ENCODE peak calls at places on chromosomes 4 and X, in seven cellular contexts. One of them, this sample, is unnamed. For H3K4me1, the result is how much of the 10 kb centered on the place peaks cover.

GRCh38 chr4:127357765-127358164 is 275.0 kb upstream of the INTU start:
- DNase-seq in H9: no peak
- DNase-seq in suprapubic skin: no peak
- DNase-seq in sigmoid colon: no peak
- DNase-seq in CD8-positive, alpha-beta T cell: no peak
- DNase-seq in uterus: no peak
- DNase-seq in neural progenitor cell: no peak
- DNase-seq in this sample: no peak

GRCh38 chr4:108483077-108483476 is 137.3 kb upstream of the RPL34 start:
- DNase-seq in H9: no peak
- DNase-seq in suprapubic skin: no peak
- DNase-seq in sigmoid colon: no peak
- DNase-seq in CD8-positive, alpha-beta T cell: no peak
- DNase-seq in uterus: no peak
- DNase-seq in neural progenitor cell: no peak
- DNase-seq in this sample: no peak

GRCh38 chr4:30727409-30727808 is 7.2 kb downstream of the PCDH7 start:
- DNase-seq in H9: no peak
- DNase-seq in suprapubic skin: no peak
- DNase-seq in sigmoid colon: no peak
- DNase-seq in CD8-positive, alpha-beta T cell: no peak
- DNase-seq in uterus: no peak
- DNase-seq in neural progenitor cell: no peak
- DNase-seq in this sample: no peak

GRCh38 chrX:134801267-134801666 is 143.0 kb upstream of the PLAC1 start:
- DNase-seq in H9: no peak
- DNase-seq in suprapubic skin: no peak
- DNase-seq in sigmoid colon: no peak
- DNase-seq in CD8-positive, alpha-beta T cell: no peak
- DNase-seq in uterus: no peak
- DNase-seq in neural progenitor cell: no peak
- DNase-seq in this sample: no peak

GRCh38 chr4:106266201-106266600 is 49.8 kb downstream of the TBCK start:
- DNase-seq in H9: no peak
- DNase-seq in suprapubic skin: no peak
- DNase-seq in sigmoid colon: no peak
- DNase-seq in CD8-positive, alpha-beta T cell: no peak
- DNase-seq in uterus: no peak
- DNase-seq in neural progenitor cell: no peak
- DNase-seq in this sample: no peak

GRCh38 chr4:183345261-183345660 is 23.0 kb upstream of the CLDN24 start:
- DNase-seq in H9: no peak
- DNase-seq in suprapubic skin: no peak
- DNase-seq in sigmoid colon: no peak
- DNase-seq in CD8-positive, alpha-beta T cell: no peak
- DNase-seq in uterus: no peak
- DNase-seq in neural progenitor cell: peak
- DNase-seq in this sample: no peak

GRCh38 chr4:36917413-36917812 is 327.1 kb upstream of the NWD2 start:
- DNase-seq in H9: no peak
- DNase-seq in suprapubic skin: no peak
- DNase-seq in sigmoid colon: no peak
- DNase-seq in CD8-positive, alpha-beta T cell: no peak
- DNase-seq in uterus: no peak
- DNase-seq in neural progenitor cell: no peak
- DNase-seq in this sample: no peak

GRCh38 chr4:16827045-16827444 is 71.4 kb downstream of the LDB2 start:
- DNase-seq in H9: no peak
- DNase-seq in suprapubic skin: no peak
- DNase-seq in sigmoid colon: no peak
- DNase-seq in CD8-positive, alpha-beta T cell: no peak
- DNase-seq in uterus: no peak
- DNase-seq in neural progenitor cell: no peak
- DNase-seq in this sample: no peak

GRCh38 chr4:48205092-48205491 is 64.5 kb downstream of the TEC start:
- DNase-seq in H9: no peak
- DNase-seq in suprapubic skin: no peak
- DNase-seq in sigmoid colon: no peak
- DNase-seq in CD8-positive, alpha-beta T cell: no peak
- DNase-seq in uterus: no peak
- DNase-seq in neural progenitor cell: no peak
- DNase-seq in this sample: no peak

DNA sequence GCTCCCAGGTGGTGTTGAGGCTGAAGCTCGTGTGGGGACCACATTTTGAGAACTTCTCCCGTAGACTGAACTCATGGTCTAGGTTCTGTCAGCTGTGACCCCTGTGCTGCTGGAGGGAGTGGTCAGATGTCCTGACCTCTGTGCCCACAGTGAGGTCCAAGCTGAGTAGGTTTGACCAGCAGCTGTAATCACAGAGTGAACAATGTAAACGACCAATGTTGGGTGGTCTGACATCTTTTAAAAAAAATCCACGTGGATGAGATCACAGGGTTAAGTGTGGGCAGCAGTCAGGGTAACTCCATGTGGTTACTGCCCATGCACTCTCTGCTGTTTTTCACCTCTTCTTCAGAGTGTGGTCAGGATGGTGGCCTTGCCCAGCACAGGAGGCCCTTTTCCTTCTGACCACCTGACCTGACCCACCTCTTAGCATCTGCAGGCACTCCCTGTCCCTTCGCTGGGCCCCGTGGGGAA is 119.9 kb downstream of the PTTG2 start:
- DNase-seq in H9: no peak
- DNase-seq in suprapubic skin: no peak
- DNase-seq in sigmoid colon: no peak
- DNase-seq in CD8-positive, alpha-beta T cell: no peak
- DNase-seq in uterus: no peak
- DNase-seq in neural progenitor cell: no peak
- DNase-seq in this sample: no peak
- H3K4me1 ChIP-seq in H9: under half
- H3K4me1 ChIP-seq in suprapubic skin: under half
- H3K4me1 ChIP-seq in sigmoid colon: half or more
- H3K4me1 ChIP-seq in CD8-positive, alpha-beta T cell: under half
- H3K4me1 ChIP-seq in uterus: under half
- H3K4me1 ChIP-seq in neural progenitor cell: under half
- H3K4me1 ChIP-seq in this sample: half or more

DNA sequence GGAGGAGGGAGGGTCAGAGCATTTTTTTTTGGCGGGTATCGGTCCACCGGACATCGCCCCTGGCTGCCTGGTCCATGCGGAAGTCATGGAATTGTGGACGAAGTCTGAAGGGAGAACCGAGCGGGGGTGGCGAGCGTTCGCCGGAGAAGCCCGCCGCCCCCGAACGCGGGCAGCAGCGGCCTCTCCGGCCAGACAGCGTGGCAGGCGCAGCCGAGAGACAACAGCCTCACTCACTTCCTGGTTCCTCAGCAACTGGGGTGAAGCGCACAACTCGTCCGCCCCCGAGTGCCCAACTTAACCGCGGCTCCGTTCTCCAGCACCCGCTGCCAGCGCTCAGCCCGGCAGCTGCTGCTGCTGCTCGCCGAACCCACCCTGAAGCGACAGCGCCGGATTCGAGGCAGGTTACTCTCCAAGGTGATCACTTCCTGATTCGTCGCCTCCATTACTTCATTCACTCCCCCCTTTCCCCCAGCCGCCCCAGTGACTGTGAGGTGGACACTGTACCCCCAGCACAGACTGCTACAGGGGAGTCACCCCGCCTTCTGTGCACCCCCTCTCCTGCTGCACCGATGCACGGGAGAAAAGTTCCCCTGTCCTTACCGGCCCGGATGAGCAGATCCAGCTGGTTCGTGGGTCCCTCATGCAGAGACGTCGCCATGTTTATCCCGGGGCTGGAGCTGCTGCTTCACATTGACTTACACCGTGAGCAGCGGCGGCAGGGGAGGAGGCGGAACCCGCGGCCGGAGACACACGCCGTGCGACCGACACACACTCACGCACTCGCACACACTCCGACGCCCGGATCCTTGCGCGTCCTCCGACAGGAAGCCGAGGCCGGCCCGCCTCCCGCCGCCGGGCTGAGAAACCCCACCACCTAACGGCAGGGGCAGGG is 68.2 kb downstream of the NOCT start:
- DNase-seq in H9: peak
- DNase-seq in suprapubic skin: peak
- DNase-seq in sigmoid colon: peak
- DNase-seq in CD8-positive, alpha-beta T cell: peak
- DNase-seq in uterus: peak
- DNase-seq in neural progenitor cell: peak
- DNase-seq in this sample: peak
- TF ChIP-seq CTCF in H9: peak
- TF ChIP-seq CTCF in suprapubic skin: no peak
- TF ChIP-seq CTCF in sigmoid colon: peak
- TF ChIP-seq CTCF in CD8-positive, alpha-beta T cell: peak
- TF ChIP-seq CTCF in uterus: no peak
- TF ChIP-seq CTCF in neural progenitor cell: peak
- TF ChIP-seq CTCF in this sample: peak

GRCh38 chr4:143355540-143356217 is 19.0 kb downstream of the GAB1 start:
- DNase-seq in H9: no peak
- DNase-seq in suprapubic skin: no peak
- DNase-seq in sigmoid colon: no peak
- DNase-seq in CD8-positive, alpha-beta T cell: no peak
- DNase-seq in uterus: no peak
- DNase-seq in neural progenitor cell: no peak
- DNase-seq in this sample: no peak
- H3K4me1 ChIP-seq in H9: under half
- H3K4me1 ChIP-seq in suprapubic skin: half or more
- H3K4me1 ChIP-seq in sigmoid colon: half or more
- H3K4me1 ChIP-seq in CD8-positive, alpha-beta T cell: under half
- H3K4me1 ChIP-seq in uterus: under half
- H3K4me1 ChIP-seq in neural progenitor cell: under half
- H3K4me1 ChIP-seq in this sample: under half

GRCh38 chrX:68947882-68948605 is 119.2 kb downstream of the EFNB1 start:
- DNase-seq in H9: no peak
- DNase-seq in suprapubic skin: no peak
- DNase-seq in sigmoid colon: no peak
- DNase-seq in CD8-positive, alpha-beta T cell: no peak
- DNase-seq in uterus: no peak
- DNase-seq in neural progenitor cell: no peak
- DNase-seq in this sample: peak

GRCh38 chrX:68944211-68944610 is 115.4 kb downstream of the EFNB1 start:
- DNase-seq in H9: no peak
- DNase-seq in suprapubic skin: no peak
- DNase-seq in sigmoid colon: peak
- DNase-seq in CD8-positive, alpha-beta T cell: no peak
- DNase-seq in uterus: no peak
- DNase-seq in neural progenitor cell: no peak
- DNase-seq in this sample: peak

GRCh38 chrX:68945081-68945602 is 116.3 kb downstream of the EFNB1 start:
- DNase-seq in H9: no peak
- DNase-seq in suprapubic skin: no peak
- DNase-seq in sigmoid colon: no peak
- DNase-seq in CD8-positive, alpha-beta T cell: no peak
- DNase-seq in uterus: no peak
- DNase-seq in neural progenitor cell: no peak
- DNase-seq in this sample: peak

GRCh38 chrX:68942797-68943196 is 114.0 kb downstream of the EFNB1 start:
- DNase-seq in H9: no peak
- DNase-seq in suprapubic skin: no peak
- DNase-seq in sigmoid colon: peak
- DNase-seq in CD8-positive, alpha-beta T cell: no peak
- DNase-seq in uterus: no peak
- DNase-seq in neural progenitor cell: no peak
- DNase-seq in this sample: no peak

GRCh38 chrX:68945603-68946228 is 116.9 kb downstream of the EFNB1 start:
- DNase-seq in H9: peak
- DNase-seq in suprapubic skin: no peak
- DNase-seq in sigmoid colon: peak
- DNase-seq in CD8-positive, alpha-beta T cell: no peak
- DNase-seq in uterus: no peak
- DNase-seq in neural progenitor cell: no peak
- DNase-seq in this sample: peak
- TF ChIP-seq CTCF in H9: peak
- TF ChIP-seq CTCF in suprapubic skin: no peak
- TF ChIP-seq CTCF in sigmoid colon: no peak
- TF ChIP-seq CTCF in CD8-positive, alpha-beta T cell: no peak
- TF ChIP-seq CTCF in uterus: no peak
- TF ChIP-seq CTCF in neural progenitor cell: peak
- TF ChIP-seq CTCF in this sample: peak

GRCh38 chr4:3252831-3253641 is 4.1 kb downstream of the MSANTD1 start:
- DNase-seq in H9: peak
- DNase-seq in suprapubic skin: peak
- DNase-seq in sigmoid colon: peak
- DNase-seq in CD8-positive, alpha-beta T cell: no peak
- DNase-seq in uterus: peak
- DNase-seq in neural progenitor cell: no peak
- DNase-seq in this sample: no peak

GRCh38 chr4:3254302-3255131 is 5.6 kb downstream of the MSANTD1 start:
- DNase-seq in H9: peak
- DNase-seq in suprapubic skin: peak
- DNase-seq in sigmoid colon: peak
- DNase-seq in CD8-positive, alpha-beta T cell: no peak
- DNase-seq in uterus: peak
- DNase-seq in neural progenitor cell: peak
- DNase-seq in this sample: no peak

GRCh38 chr4:3252480-3252828 is 3.5 kb downstream of the MSANTD1 start:
- DNase-seq in H9: no peak
- DNase-seq in suprapubic skin: no peak
- DNase-seq in sigmoid colon: no peak
- DNase-seq in CD8-positive, alpha-beta T cell: no peak
- DNase-seq in uterus: no peak
- DNase-seq in neural progenitor cell: no peak
- DNase-seq in this sample: no peak

GRCh38 chr4:3255611-3256186 is 6.7 kb downstream of the MSANTD1 start:
- DNase-seq in H9: peak
- DNase-seq in suprapubic skin: peak
- DNase-seq in sigmoid colon: peak
- DNase-seq in CD8-positive, alpha-beta T cell: no peak
- DNase-seq in uterus: peak
- DNase-seq in neural progenitor cell: no peak
- DNase-seq in this sample: no peak

GRCh38 chr4:3253808-3254207 is 4.8 kb downstream of the MSANTD1 start:
- DNase-seq in H9: peak
- DNase-seq in suprapubic skin: peak
- DNase-seq in sigmoid colon: peak
- DNase-seq in CD8-positive, alpha-beta T cell: no peak
- DNase-seq in uterus: peak
- DNase-seq in neural progenitor cell: no peak
- DNase-seq in this sample: no peak
- H3K4me1 ChIP-seq in H9: under half
- H3K4me1 ChIP-seq in suprapubic skin: under half
- H3K4me1 ChIP-seq in sigmoid colon: under half
- H3K4me1 ChIP-seq in CD8-positive, alpha-beta T cell: under half
- H3K4me1 ChIP-seq in uterus: under half
- H3K4me1 ChIP-seq in neural progenitor cell: under half
- H3K4me1 ChIP-seq in this sample: under half

GRCh38 chrX:95346854-95347253 is 1337.8 kb upstream of the DIAPH2 start:
- DNase-seq in H9: no peak
- DNase-seq in suprapubic skin: no peak
- DNase-seq in sigmoid colon: no peak
- DNase-seq in CD8-positive, alpha-beta T cell: no peak
- DNase-seq in uterus: no peak
- DNase-seq in neural progenitor cell: no peak
- DNase-seq in this sample: no peak
- TF ChIP-seq CTCF in H9: peak
- TF ChIP-seq CTCF in suprapubic skin: no peak
- TF ChIP-seq CTCF in sigmoid colon: no peak
- TF ChIP-seq CTCF in CD8-positive, alpha-beta T cell: no peak
- TF ChIP-seq CTCF in uterus: no peak
- TF ChIP-seq CTCF in neural progenitor cell: peak
- TF ChIP-seq CTCF in this sample: peak

This sample was measured in right atrium auricular region.